ENCODE peak calls at places on chromosome 11, in six cellular contexts. A is prostate gland; K is activated CD4-positive, CD25-positive, alpha-beta regulatory T cell; G is epithelial cell of esophagus; P is lung; J is thoracic aorta. Q is an unnamed sample.

GRCh38 chr11:46912526-46913150 is 5.7 kb downstream of the LRP4 start:
- DNase-seq in A (no peak), G (peak; percentile 47), P (no peak), J (no peak), K (no peak), Q (no peak)

GRCh38 chr11:9664276-9665171 is 647 bp downstream of the SWAP70 start:
- DNase-seq in P (peak; percentile 52), K (no peak), J (peak; percentile 13), G (peak; percentile 36), A (peak; percentile 19), Q (peak; percentile 33)

GRCh38 chr11:28701760-28702449 is 593.7 kb downstream of the METTL15 start:
- DNase-seq in A (peak; percentile 4), P (no peak), G (peak; percentile 72), J (no peak), K (no peak), Q (no peak)

GRCh38 chr11:209275-210121 is 2.0 kb downstream of the RIC8A start:
- DNase-seq in P (no peak), J (no peak), G (no peak), A (no peak), K (no peak), Q (no peak)

GRCh38 chr11:96187779-96188624 is 155.0 kb downstream of the MAML2 start:
- DNase-seq in J (peak; percentile 59), G (peak; percentile 90), P (no peak), A (no peak), K (no peak), Q (no peak)

GRCh38 chr11:121520243-121521144 is 67.7 kb upstream of the SORL1-AS1 start:
- DNase-seq in G (peak; percentile 83), K (no peak), J (no peak), P (no peak), A (no peak), Q (no peak)

GRCh38 chr11:44727373-44728084 is 767 bp downstream of the TSPAN18 start:
- DNase-seq in A (peak; percentile 56), K (peak; percentile 64), J (peak; percentile 30), P (peak; percentile 71), G (peak; percentile 67), Q (peak; percentile 64)

GRCh38 chr11:98793276-98793675 is 227.5 kb upstream of the CNTN5 start:
- DNase-seq in P (no peak), A (no peak), G (no peak), K (no peak), J (no peak), Q (no peak)

GRCh38 chr11:43316451-43316850 is 4.7 kb downstream of the API5 start:
- DNase-seq in K (no peak), J (no peak), P (no peak), A (no peak), G (no peak), Q (no peak)

GRCh38 chr11:31800398-31801265 is 10.5 kb downstream of the PAX6 start:
- DNase-seq in P (no peak), K (no peak), J (no peak), G (no peak), A (no peak), Q (no peak)

GRCh38 chr11:10450451-10451398 is 4.3 kb upstream of the AMPD3 start:
- DNase-seq in G (peak; percentile 57), J (no peak), K (peak; percentile 19), P (peak; percentile 71), A (peak; percentile 51), Q (peak; percentile 62)

GRCh38 chr11:11481371-11481770 is 128.3 kb upstream of the CSNK2A3 start:
- DNase-seq in G (no peak), P (no peak), J (no peak), A (no peak), K (no peak), Q (no peak)

GRCh38 chr11:35618497-35619029 is 303 bp downstream of the FJX1 start:
- DNase-seq in A (no peak), P (peak; percentile 29), K (no peak), J (no peak), G (peak; percentile 62), Q (peak; percentile 20)

GRCh38 chr11:116644201-116644947 is 128.4 kb downstream of the BUD13 start:
- DNase-seq in G (no peak), P (no peak), J (no peak), K (no peak), A (no peak), Q (no peak)

GRCh38 chr11:75355051-75355450 is 3.6 kb upstream of the ARRB1 start:
- DNase-seq in K (no peak), A (no peak), G (no peak), J (no peak), P (no peak), Q (no peak)

GRCh38 chr11:118791961-118792578 is 1.1 kb upstream of the DDX6 start:
- DNase-seq in K (no peak), J (no peak), P (peak; percentile 46), G (peak; percentile 29), A (peak; percentile 28), Q (peak; percentile 70)

GRCh38 chr11:73957654-73958361 is 7.0 kb downstream of the DNAJB13 start:
- DNase-seq in A (no peak), P (no peak), J (no peak), G (no peak), K (no peak), Q (no peak)

GRCh38 chr11:17991799-17992433 is 20.9 kb downstream of the SERGEF start:
- DNase-seq in J (no peak), K (no peak), A (no peak), P (no peak), G (peak; percentile 62), Q (peak; percentile 33)

GRCh38 chr11:87358461-87358860 is 320.7 kb downstream of the TMEM135 start:
- DNase-seq in K (no peak), P (no peak), G (no peak), A (no peak), J (no peak), Q (no peak)

GRCh38 chr11:15113381-15113780 is 1.3 kb upstream of the INSC start:
- DNase-seq in A (no peak), K (no peak), P (no peak), G (no peak), J (no peak), Q (peak; percentile 86)